ENCODE peak calls at places on chromosome 19, in seven cellular contexts. V is GM23338; Z is activated CD4-positive, CD25-positive, alpha-beta regulatory T cell; N is activated T-helper 1 cell treated with Interleukin-2 at 50 U/mL for 16 hours; L is head of caudate nucleus; F is left ventricle myocardium inferior; A is retinal pigment epithelial cell. Y is an unnamed sample.

GRCh38 chr19:50415661-50416033 is 3.1 kb upstream of the SPIB start:
- DNase-seq in V (peak), Z (no peak), N (no peak), L (no peak), F (peak), A (no peak), Y (no peak)

GRCh38 chr19:57558525-57558924 is 1.1 kb downstream of the ZNF550 start:
- DNase-seq in V (peak), Z (no peak), N (no peak), L (no peak), F (no peak), A (no peak), Y (no peak)

GRCh38 chr19:46218160-46218559 is 11.4 kb upstream of the IGFL1 start:
- DNase-seq in V (peak), Z (peak), N (no peak), L (no peak), F (no peak), A (no peak), Y (no peak)

GRCh38 chr19:18894254-18895037 is 1.5 kb downstream of the CERS1 start:
- DNase-seq in V (peak), Z (no peak), N (no peak), L (peak), F (no peak), A (peak), Y (no peak)

GRCh38 chr19:47509973-47510372 is 4.9 kb downstream of the NAPA start:
- DNase-seq in V (no peak), Z (no peak), N (no peak), L (peak), F (no peak), A (no peak), Y (no peak)

GRCh38 chr19:46660601-46661019 is 372 bp downstream of the DACT3 start:
- DNase-seq in V (peak), Z (no peak), N (no peak), L (peak), F (peak), A (no peak), Y (no peak)

GRCh38 chr19:18349524-18350128 is 9.2 kb downstream of the PGPEP1 start:
- DNase-seq in V (peak), Z (no peak), N (no peak), L (peak), F (no peak), A (no peak), Y (no peak)

GRCh38 chr19:5691205-5691929 is 1.3 kb downstream of the RPL36 start:
- DNase-seq in V (peak), Z (no peak), N (no peak), L (peak), F (peak), A (no peak), Y (peak)

GRCh38 chr19:56309511-56310185 is 5.0 kb downstream of the ZSCAN5A start:
- DNase-seq in V (peak), Z (peak), N (no peak), L (peak), F (peak), A (no peak), Y (peak)

GRCh38 chr19:55451163-55451521 is 8.0 kb upstream of the SHISA7 start:
- DNase-seq in V (peak), Z (no peak), N (no peak), L (no peak), F (no peak), A (no peak), Y (no peak)

GRCh38 chr19:16078311-16078758 is 2.0 kb downstream of the TPM4 start:
- DNase-seq in V (no peak), Z (no peak), N (no peak), L (no peak), F (no peak), A (no peak), Y (no peak)

GRCh38 chr19:46714523-46715106 is 2.3 kb downstream of the PRKD2 start:
- DNase-seq in V (no peak), Z (peak), N (no peak), L (no peak), F (no peak), A (no peak), Y (no peak)

Y was measured in CD4-positive, alpha-beta T cell.